ENCODE peak calls at places on chromosomes 11 and 22, in five cellular contexts. V is uterus, T is HL-60, X is left lung, B is GM06990. P is an unnamed sample.
A peak's percentile ranks its signal among the peaks of the same experiment; 100 is the strongest.

GRCh38 chr11:84922212-84922805 is 704.8 kb downstream of the DLG2 start:
- DNase-seq in V (no peak), T (no peak), X (no peak), B (no peak), P (no peak)

GRCh38 chr11:101915811-101916291 is 471 bp downstream of the ANGPTL5 start:
- DNase-seq in V (no peak), T (peak; percentile 24), X (no peak), B (peak; percentile 19), P (peak; percentile 44)

GRCh38 chr11:121466063-121466794 is 13.5 kb upstream of the SORL1-AS1 start:
- DNase-seq in V (peak; percentile 93), T (no peak), X (peak; percentile 90), B (peak; percentile 52), P (peak; percentile 57)

GRCh38 chr11:34425863-34426262 is 12.9 kb upstream of the CAT start:
- DNase-seq in V (no peak), T (peak; percentile 64), X (no peak), B (no peak), P (no peak)

GRCh38 chr11:70335511-70335910 is 62.8 kb upstream of the CTTN start:
- DNase-seq in V (no peak), T (no peak), X (no peak), B (no peak), P (no peak)

GRCh38 chr11:121451982-121452608 is at the start of gene SORL1:
- DNase-seq in V (peak; percentile 81), T (peak; percentile 74), X (peak; percentile 95), B (peak; percentile 78), P (no peak)

GRCh38 chr22:49181431-49181830 is 646.2 kb downstream of the BRD1 start:
- DNase-seq in V (no peak), T (no peak), X (no peak), B (no peak), P (no peak)

GRCh38 chr11:116876656-116877055 is 39.2 kb upstream of the APOA1 start:
- DNase-seq in V (no peak), T (no peak), X (no peak), B (no peak), P (no peak)

GRCh38 chr11:35933572-35933925 is 10.3 kb upstream of the LDLRAD3 start:
- DNase-seq in V (no peak), T (no peak), X (no peak), B (no peak), P (no peak)

GRCh38 chr11:1884123-1884415 is 7.6 kb downstream of the PRR33 start:
- DNase-seq in V (no peak), T (no peak), X (no peak), B (no peak), P (no peak)

GRCh38 chr11:76861490-76861953 is 804 bp downstream of the ACER3 start:
- DNase-seq in V (no peak), T (no peak), X (no peak), B (no peak), P (no peak)

GRCh38 chr11:35622070-35622469 is 3.8 kb downstream of the FJX1 start:
- DNase-seq in V (no peak), T (no peak), X (no peak), B (no peak), P (no peak)

GRCh38 chr11:71282581-71283351 is 30.4 kb upstream of the SHANK2 start:
- DNase-seq in V (no peak), T (no peak), X (no peak), B (no peak), P (no peak)

DNA sequence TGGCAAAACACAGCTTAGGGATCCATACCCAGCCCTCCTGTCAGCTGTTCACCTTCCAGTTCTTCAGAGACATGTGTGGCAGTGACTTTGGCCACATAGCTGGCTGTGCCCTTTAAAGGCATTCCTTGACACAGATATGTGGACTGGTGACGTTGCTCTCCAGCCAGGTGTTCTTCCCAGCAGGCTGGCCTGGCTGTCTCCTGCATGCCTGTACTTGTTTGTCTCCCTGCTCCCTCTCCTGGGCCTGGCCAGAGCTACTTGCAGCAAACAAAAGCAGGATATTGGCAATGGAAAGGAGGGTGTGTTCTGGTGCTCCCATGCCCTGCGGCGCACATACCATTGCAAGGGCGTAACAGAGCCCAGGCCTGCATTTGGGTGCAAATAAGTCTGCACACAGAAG is 38.3 kb downstream of the PIK3IP1 start:
- DNase-seq in V (no peak), T (no peak), X (no peak), B (no peak), P (no peak)
- TF ChIP-seq CTCF in V (no peak), T (no peak), X (no peak), B (no peak), P (no peak)

GRCh38 chr22:50342651-50343540 is at the start of gene PPP6R2:
- DNase-seq in V (peak; percentile 88), T (peak; percentile 64), X (peak; percentile 98), B (peak; percentile 80), P (peak; percentile 7)
- TF ChIP-seq CTCF in V (no peak), T (no peak), X (no peak), B (no peak), P (no peak)

GRCh38 chr11:107397357-107397756 is 60.3 kb downstream of the CWF19L2 start:
- DNase-seq in V (no peak), T (no peak), X (peak; percentile 13), B (no peak), P (no peak)
- TF ChIP-seq CTCF in V (no peak), T (no peak), X (no peak), B (no peak), P (no peak)

DNA sequence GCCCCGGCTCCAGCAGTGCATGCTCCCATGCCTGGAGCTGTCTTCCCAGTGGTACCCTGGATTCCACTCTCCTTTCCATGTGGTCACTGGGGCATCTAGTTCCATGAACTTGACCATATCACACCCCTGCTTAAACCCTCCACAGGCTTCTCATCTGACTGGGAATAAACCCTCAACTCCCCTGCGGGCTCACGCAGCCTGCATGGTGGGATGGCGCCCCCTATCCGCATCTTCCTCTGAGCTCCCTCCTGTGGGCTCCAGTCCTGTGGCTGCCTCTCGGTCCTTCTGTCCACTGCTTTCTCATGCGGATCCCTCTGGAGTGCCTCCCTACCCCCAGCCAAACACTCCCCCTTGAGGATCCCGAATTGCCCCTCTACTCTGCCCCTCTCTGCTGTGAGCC is 41.4 kb upstream of the TTLL12 start:
- DNase-seq in V (no peak), T (peak; percentile 55), X (no peak), B (no peak), P (no peak)
- TF ChIP-seq CTCF in V (no peak), T (peak; percentile 32), X (no peak), B (peak; percentile 60), P (peak; percentile 29)

GRCh38 chr11:127340438-127340837 is 339.9 kb upstream of the KIRREL3 start:
- DNase-seq in V (no peak), T (no peak), X (no peak), B (no peak), P (no peak)

GRCh38 chr11:127350476-127350875 is 349.9 kb upstream of the KIRREL3 start:
- DNase-seq in V (no peak), T (no peak), X (no peak), B (no peak), P (no peak)

DNA sequence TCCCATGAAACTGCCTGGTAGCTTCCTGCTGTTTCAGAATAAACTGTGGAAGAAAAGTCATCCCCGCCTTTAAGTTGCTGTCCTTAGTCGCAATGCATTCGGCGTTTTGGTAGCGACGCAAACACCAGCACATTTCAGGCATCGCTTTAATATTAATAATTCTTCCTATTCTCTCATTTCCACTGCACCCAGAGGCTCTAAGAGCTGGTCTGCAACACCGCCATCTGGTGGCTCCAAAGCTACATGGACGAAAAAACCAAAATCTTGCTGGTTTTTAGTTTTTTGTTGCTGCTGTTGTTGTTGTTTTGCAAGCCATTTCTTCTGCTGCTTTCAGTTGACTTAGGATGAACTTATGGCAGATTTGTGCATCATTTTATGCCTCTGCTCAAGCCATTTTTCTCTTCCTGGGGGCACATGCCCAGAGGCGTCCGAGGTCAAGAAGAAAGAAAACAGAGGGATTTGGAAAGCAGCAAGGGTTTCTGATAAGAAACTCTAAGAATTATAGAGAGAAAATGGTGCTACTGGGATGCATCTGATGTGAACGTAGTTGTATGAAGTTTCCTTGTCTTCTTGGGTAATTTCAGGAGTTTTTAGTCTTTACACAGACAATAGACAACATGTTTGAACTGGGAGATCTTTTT is 345.4 kb upstream of the KIRREL3 start:
- DNase-seq in V (no peak), T (no peak), X (no peak), B (no peak), P (no peak)
- TF ChIP-seq CTCF in V (peak; percentile 36), T (peak; percentile 40), X (peak; percentile 49), B (peak; percentile 83), P (peak; percentile 76)

DNA sequence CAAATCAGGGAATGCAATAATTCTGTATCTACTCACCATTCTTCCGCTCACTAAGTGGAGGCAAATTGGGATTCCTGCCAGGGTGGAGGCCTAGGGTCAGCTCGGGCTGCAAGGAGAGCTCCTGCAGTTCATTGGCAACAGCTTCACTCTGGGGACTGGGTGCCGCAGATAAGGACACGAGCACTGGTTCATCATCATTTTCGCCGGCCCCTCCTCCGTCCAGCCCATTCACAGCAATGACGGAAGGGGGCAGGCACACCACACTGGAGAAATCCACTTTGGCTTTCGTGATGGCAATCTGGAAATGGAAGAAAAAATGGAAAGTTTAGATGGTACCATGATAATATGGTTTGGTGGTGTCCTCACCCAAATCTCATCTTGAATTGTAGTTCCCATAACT is 84.4 kb downstream of the MRTFA start:
- DNase-seq in V (no peak), T (no peak), X (no peak), B (no peak), P (no peak)
- TF ChIP-seq CTCF in V (no peak), T (no peak), X (no peak), B (no peak), P (no peak)

GRCh38 chr22:28917747-28918543 is 34.6 kb downstream of the ZNRF3 start:
- DNase-seq in V (no peak), T (no peak), X (no peak), B (no peak), P (no peak)
- TF ChIP-seq CTCF in V (no peak), T (no peak), X (no peak), B (no peak), P (no peak)

GRCh38 chr11:13923182-13923581 is 39.3 kb upstream of the SPON1 start:
- DNase-seq in V (no peak), T (no peak), X (no peak), B (no peak), P (no peak)
- TF ChIP-seq CTCF in V (no peak), T (no peak), X (no peak), B (no peak), P (no peak)

DNA sequence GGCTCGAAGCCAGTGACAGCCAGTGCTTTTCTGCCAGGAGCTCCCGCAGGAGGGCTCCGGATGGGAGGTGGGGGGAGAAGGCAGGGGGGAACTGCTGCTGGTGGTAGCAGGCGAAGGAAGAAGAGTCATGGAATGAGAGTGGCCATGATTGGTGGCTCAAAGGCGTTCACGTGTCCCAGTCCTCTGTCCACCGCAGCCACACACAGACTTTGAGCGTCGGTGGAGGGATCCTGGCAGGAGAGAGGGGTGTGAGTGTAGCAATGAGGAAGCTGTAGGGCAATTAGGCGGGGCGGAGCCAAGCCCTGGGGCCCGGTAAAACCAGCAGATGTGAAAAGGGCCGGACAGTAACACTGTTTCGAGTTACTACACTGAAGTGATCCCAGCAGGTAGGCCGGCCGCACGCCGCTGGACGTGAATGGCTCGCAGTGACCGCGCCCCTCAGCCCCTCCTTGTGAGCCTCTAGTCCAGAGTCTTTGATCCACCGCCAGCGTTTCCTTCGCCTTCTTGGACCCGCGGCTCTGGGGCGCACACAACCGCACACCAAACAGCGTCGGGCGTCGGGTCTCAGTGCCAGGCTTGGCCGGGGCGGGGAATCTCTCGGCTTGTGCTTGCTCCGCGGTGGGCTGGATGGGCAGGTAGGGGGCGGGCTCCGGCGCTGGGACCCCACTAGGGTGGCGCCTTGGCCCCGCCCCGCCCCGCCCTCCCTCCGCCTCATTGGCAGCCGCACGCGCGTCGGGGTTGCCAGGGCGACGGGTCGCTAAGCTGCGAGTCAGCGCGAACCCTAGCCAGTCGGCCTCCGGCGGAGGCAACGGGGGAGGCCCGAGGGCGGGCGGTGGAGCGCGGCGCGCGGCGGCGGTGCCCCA is at the start of gene LRRC10B:
- DNase-seq in V (peak; percentile 30), T (peak; percentile 53), X (no peak), B (no peak), P (no peak)
- TF ChIP-seq CTCF in V (no peak), T (no peak), X (no peak), B (no peak), P (no peak)